ENCODE peak calls at places on chromosomes 6 and 20, in ten cellular contexts. One of them, this sample, is unnamed.

GRCh38 chr6:151807513-151808330 is at the start of gene ESR1:
- DNase-seq in tibial artery: peak; percentile 73
- DNase-seq in kidney epithelial cell: no peak
- DNase-seq in lower leg skin: no peak
- DNase-seq in GM20000: peak; percentile 35
- DNase-seq in GM13977: peak; percentile 44
- DNase-seq in PC-3: peak; percentile 46
- DNase-seq in WTC11: peak; percentile 71
- DNase-seq in B cell: peak; percentile 65
- DNase-seq in neural crest cell: no peak
- DNase-seq in this sample: peak; percentile 33

GRCh38 chr20:11207749-11208502 is 534.1 kb upstream of the JAG1 start:
- DNase-seq in lower leg skin: no peak
- DNase-seq in tibial artery: peak; percentile 74
- DNase-seq in kidney epithelial cell: peak; percentile 76
- DNase-seq in B cell: no peak
- DNase-seq in neural crest cell: no peak
- DNase-seq in WTC11: no peak
- DNase-seq in GM20000: no peak
- DNase-seq in PC-3: peak; percentile 96
- DNase-seq in GM13977: no peak
- DNase-seq in this sample: no peak

GRCh38 chr6:157535354-157536217 is 154.6 kb downstream of the ZDHHC14 start:
- DNase-seq in PC-3: peak; percentile 81
- DNase-seq in kidney epithelial cell: peak; percentile 75
- DNase-seq in B cell: no peak
- DNase-seq in GM20000: peak; percentile 29
- DNase-seq in tibial artery: no peak
- DNase-seq in WTC11: no peak
- DNase-seq in lower leg skin: no peak
- DNase-seq in GM13977: peak; percentile 57
- DNase-seq in neural crest cell: no peak
- DNase-seq in this sample: no peak

GRCh38 chr6:151325075-151326050 is 66.0 kb downstream of the ZBTB2 start:
- DNase-seq in neural crest cell: peak; percentile 3
- DNase-seq in PC-3: peak; percentile 68
- DNase-seq in tibial artery: peak; percentile 89
- DNase-seq in kidney epithelial cell: peak; percentile 38
- DNase-seq in B cell: peak; percentile 36
- DNase-seq in GM13977: no peak
- DNase-seq in WTC11: peak; percentile 58
- DNase-seq in GM20000: no peak
- DNase-seq in lower leg skin: peak; percentile 43
- DNase-seq in this sample: peak; percentile 28

GRCh38 chr6:137401058-137401457 is 93.1 kb downstream of the OLIG3 start:
- DNase-seq in GM13977: no peak
- DNase-seq in lower leg skin: no peak
- DNase-seq in neural crest cell: no peak
- DNase-seq in GM20000: no peak
- DNase-seq in kidney epithelial cell: no peak
- DNase-seq in WTC11: no peak
- DNase-seq in PC-3: no peak
- DNase-seq in B cell: no peak
- DNase-seq in tibial artery: no peak
- DNase-seq in this sample: no peak

GRCh38 chr20:54650201-54650722 is 174.9 kb downstream of the DOK5 start:
- DNase-seq in neural crest cell: no peak
- DNase-seq in B cell: no peak
- DNase-seq in PC-3: no peak
- DNase-seq in kidney epithelial cell: no peak
- DNase-seq in GM13977: no peak
- DNase-seq in lower leg skin: no peak
- DNase-seq in WTC11: no peak
- DNase-seq in GM20000: no peak
- DNase-seq in tibial artery: no peak
- DNase-seq in this sample: no peak

GRCh38 chr6:81767163-81768000 is 14.9 kb upstream of the TENT5A start:
- DNase-seq in tibial artery: no peak
- DNase-seq in neural crest cell: no peak
- DNase-seq in B cell: no peak
- DNase-seq in GM13977: no peak
- DNase-seq in GM20000: no peak
- DNase-seq in PC-3: peak; percentile 65
- DNase-seq in WTC11: no peak
- DNase-seq in lower leg skin: no peak
- DNase-seq in kidney epithelial cell: peak; percentile 31
- DNase-seq in this sample: no peak

GRCh38 chr6:22043284-22043962 is 253.4 kb downstream of the PRL start:
- DNase-seq in kidney epithelial cell: no peak
- DNase-seq in lower leg skin: peak; percentile 17
- DNase-seq in PC-3: no peak
- DNase-seq in GM20000: no peak
- DNase-seq in WTC11: no peak
- DNase-seq in GM13977: no peak
- DNase-seq in neural crest cell: no peak
- DNase-seq in tibial artery: no peak
- DNase-seq in B cell: no peak
- DNase-seq in this sample: no peak

GRCh38 chr6:56091159-56091869 is 156.1 kb downstream of the COL21A1 start:
- DNase-seq in WTC11: no peak
- DNase-seq in neural crest cell: no peak
- DNase-seq in kidney epithelial cell: peak; percentile 91
- DNase-seq in B cell: no peak
- DNase-seq in tibial artery: no peak
- DNase-seq in GM20000: no peak
- DNase-seq in lower leg skin: no peak
- DNase-seq in GM13977: no peak
- DNase-seq in PC-3: peak; percentile 88
- DNase-seq in this sample: no peak

GRCh38 chr20:25399038-25399430 is 8.4 kb upstream of the ABHD12 start:
- DNase-seq in PC-3: peak; percentile 96
- DNase-seq in lower leg skin: peak; percentile 31
- DNase-seq in kidney epithelial cell: peak; percentile 47
- DNase-seq in GM13977: peak; percentile 48
- DNase-seq in B cell: peak; percentile 49
- DNase-seq in neural crest cell: peak; percentile 29
- DNase-seq in tibial artery: no peak
- DNase-seq in GM20000: peak; percentile 52
- DNase-seq in WTC11: no peak
- DNase-seq in this sample: no peak

GRCh38 chr6:54283877-54284860 is 24.1 kb upstream of the TINAG start:
- DNase-seq in GM20000: no peak
- DNase-seq in tibial artery: no peak
- DNase-seq in GM13977: no peak
- DNase-seq in B cell: no peak
- DNase-seq in WTC11: no peak
- DNase-seq in kidney epithelial cell: peak; percentile 38
- DNase-seq in PC-3: peak; percentile 31
- DNase-seq in neural crest cell: no peak
- DNase-seq in lower leg skin: no peak
- DNase-seq in this sample: no peak

GRCh38 chr6:54248319-54248718 is 59.9 kb upstream of the TINAG start:
- DNase-seq in lower leg skin: no peak
- DNase-seq in WTC11: no peak
- DNase-seq in neural crest cell: no peak
- DNase-seq in GM13977: no peak
- DNase-seq in tibial artery: no peak
- DNase-seq in kidney epithelial cell: no peak
- DNase-seq in PC-3: no peak
- DNase-seq in B cell: no peak
- DNase-seq in GM20000: no peak
- DNase-seq in this sample: no peak

GRCh38 chr6:30647802-30648460 is 998 bp downstream of the C6orf136 start:
- DNase-seq in GM13977: no peak
- DNase-seq in B cell: no peak
- DNase-seq in GM20000: no peak
- DNase-seq in lower leg skin: peak; percentile 53
- DNase-seq in tibial artery: no peak
- DNase-seq in kidney epithelial cell: no peak
- DNase-seq in WTC11: no peak
- DNase-seq in PC-3: no peak
- DNase-seq in neural crest cell: no peak
- DNase-seq in this sample: no peak

GRCh38 chr20:50005378-50006020 is 22.7 kb downstream of the SNAI1 start:
- DNase-seq in neural crest cell: no peak
- DNase-seq in WTC11: no peak
- DNase-seq in B cell: no peak
- DNase-seq in tibial artery: no peak
- DNase-seq in lower leg skin: no peak
- DNase-seq in PC-3: no peak
- DNase-seq in kidney epithelial cell: no peak
- DNase-seq in GM20000: no peak
- DNase-seq in GM13977: no peak
- DNase-seq in this sample: no peak

GRCh38 chr6:164554700-164555479 is 754.5 kb downstream of the C6orf118 start:
- DNase-seq in PC-3: no peak
- DNase-seq in WTC11: no peak
- DNase-seq in GM13977: no peak
- DNase-seq in neural crest cell: no peak
- DNase-seq in lower leg skin: no peak
- DNase-seq in B cell: no peak
- DNase-seq in kidney epithelial cell: no peak
- DNase-seq in GM20000: no peak
- DNase-seq in tibial artery: no peak
- DNase-seq in this sample: no peak

GRCh38 chr6:112016335-112016734 is 37.6 kb upstream of the CCN6 start:
- DNase-seq in GM13977: no peak
- DNase-seq in PC-3: peak; percentile 65
- DNase-seq in lower leg skin: peak; percentile 47
- DNase-seq in GM20000: no peak
- DNase-seq in WTC11: no peak
- DNase-seq in tibial artery: no peak
- DNase-seq in kidney epithelial cell: no peak
- DNase-seq in B cell: no peak
- DNase-seq in neural crest cell: no peak
- DNase-seq in this sample: no peak

GRCh38 chr6:95577317-95578105 is at the start of gene MANEA:
- DNase-seq in GM20000: peak; percentile 87
- DNase-seq in PC-3: peak; percentile 57
- DNase-seq in GM13977: peak; percentile 84
- DNase-seq in neural crest cell: peak; percentile 65
- DNase-seq in tibial artery: peak; percentile 91
- DNase-seq in lower leg skin: peak; percentile 78
- DNase-seq in B cell: peak; percentile 85
- DNase-seq in kidney epithelial cell: peak; percentile 50
- DNase-seq in WTC11: peak; percentile 77
- DNase-seq in this sample: peak; percentile 86
- TF ChIP-seq CTCF in GM20000: no peak
- TF ChIP-seq CTCF in PC-3: no peak
- TF ChIP-seq CTCF in GM13977: no peak
- TF ChIP-seq CTCF in neural crest cell: no peak
- TF ChIP-seq CTCF in tibial artery: no peak
- TF ChIP-seq CTCF in lower leg skin: no peak
- TF ChIP-seq CTCF in B cell: no peak
- TF ChIP-seq CTCF in kidney epithelial cell: no peak
- TF ChIP-seq CTCF in WTC11: no peak
- TF ChIP-seq CTCF in this sample: no peak

GRCh38 chr6:99349620-99350141 is at the start of gene FAXC:
- DNase-seq in PC-3: peak; percentile 58
- DNase-seq in kidney epithelial cell: no peak
- DNase-seq in tibial artery: peak; percentile 67
- DNase-seq in GM20000: peak; percentile 63
- DNase-seq in neural crest cell: peak; percentile 45
- DNase-seq in GM13977: peak; percentile 51
- DNase-seq in WTC11: peak; percentile 75
- DNase-seq in lower leg skin: no peak
- DNase-seq in B cell: peak; percentile 29
- DNase-seq in this sample: peak; percentile 73
- TF ChIP-seq CTCF in PC-3: peak; percentile 42
- TF ChIP-seq CTCF in kidney epithelial cell: peak; percentile 19
- TF ChIP-seq CTCF in tibial artery: no peak
- TF ChIP-seq CTCF in GM20000: no peak
- TF ChIP-seq CTCF in neural crest cell: peak; percentile 53
- TF ChIP-seq CTCF in GM13977: no peak
- TF ChIP-seq CTCF in WTC11: no peak
- TF ChIP-seq CTCF in lower leg skin: no peak
- TF ChIP-seq CTCF in B cell: no peak
- TF ChIP-seq CTCF in this sample: no peak

GRCh38 chr6:97705568-97705967 is 422.6 kb upstream of the MMS22L start:
- DNase-seq in GM13977: no peak
- DNase-seq in PC-3: peak; percentile 9
- DNase-seq in GM20000: no peak
- DNase-seq in neural crest cell: peak; percentile 11
- DNase-seq in lower leg skin: no peak
- DNase-seq in B cell: no peak
- DNase-seq in WTC11: peak; percentile 25
- DNase-seq in tibial artery: no peak
- DNase-seq in kidney epithelial cell: no peak
- DNase-seq in this sample: peak; percentile 19
- TF ChIP-seq CTCF in GM13977: peak; percentile 39
- TF ChIP-seq CTCF in PC-3: peak; percentile 64
- TF ChIP-seq CTCF in GM20000: no peak
- TF ChIP-seq CTCF in neural crest cell: peak; percentile 65
- TF ChIP-seq CTCF in lower leg skin: no peak
- TF ChIP-seq CTCF in B cell: no peak
- TF ChIP-seq CTCF in WTC11: peak; percentile 55
- TF ChIP-seq CTCF in tibial artery: no peak
- TF ChIP-seq CTCF in kidney epithelial cell: peak; percentile 47
- TF ChIP-seq CTCF in this sample: peak; percentile 59

GRCh38 chr6:45421700-45422540 is 44.2 kb upstream of the SUPT3H start:
- DNase-seq in neural crest cell: peak; percentile 41
- DNase-seq in PC-3: peak; percentile 72
- DNase-seq in lower leg skin: peak; percentile 40
- DNase-seq in B cell: peak; percentile 71
- DNase-seq in WTC11: peak; percentile 45
- DNase-seq in tibial artery: peak; percentile 80
- DNase-seq in kidney epithelial cell: no peak
- DNase-seq in GM13977: peak; percentile 50
- DNase-seq in GM20000: peak; percentile 62
- DNase-seq in this sample: peak; percentile 58
- TF ChIP-seq CTCF in neural crest cell: no peak
- TF ChIP-seq CTCF in PC-3: peak; percentile 37
- TF ChIP-seq CTCF in lower leg skin: no peak
- TF ChIP-seq CTCF in B cell: no peak
- TF ChIP-seq CTCF in WTC11: no peak
- TF ChIP-seq CTCF in tibial artery: no peak
- TF ChIP-seq CTCF in kidney epithelial cell: peak; percentile 51
- TF ChIP-seq CTCF in GM13977: peak; percentile 28
- TF ChIP-seq CTCF in GM20000: no peak
- TF ChIP-seq CTCF in this sample: no peak

This sample was measured in glutamatergic neuron.